ENCODE peak calls at places on chromosomes 2 and 18, in nine cellular contexts. One of them, this sample, is unnamed.

GRCh38 chr18:73774836-73775509 is 372.7 kb downstream of the FBXO15 start:
- DNase-seq in effector memory CD8-positive, alpha-beta T cell: no peak
- DNase-seq in heart left ventricle: no peak
- DNase-seq in posterior cingulate gyrus: no peak
- DNase-seq in T-helper 2 cell: no peak
- DNase-seq in HFFc6: no peak
- DNase-seq in neuronal stem cell: no peak
- DNase-seq in GM18507: no peak
- DNase-seq in mesothelial cell of epicardium: no peak
- DNase-seq in this sample: peak

GRCh38 chr18:13726972-13727331 is 479 bp downstream of the RNMT start:
- DNase-seq in HFFc6: peak
- DNase-seq in mesothelial cell of epicardium: peak
- DNase-seq in T-helper 2 cell: no peak
- DNase-seq in neuronal stem cell: no peak
- DNase-seq in effector memory CD8-positive, alpha-beta T cell: peak
- DNase-seq in heart left ventricle: no peak
- DNase-seq in GM18507: no peak
- DNase-seq in posterior cingulate gyrus: no peak
- DNase-seq in this sample: peak

GRCh38 chr2:235577404-235578330 is 83.8 kb downstream of the AGAP1 start:
- DNase-seq in GM18507: no peak
- DNase-seq in HFFc6: no peak
- DNase-seq in posterior cingulate gyrus: peak
- DNase-seq in effector memory CD8-positive, alpha-beta T cell: no peak
- DNase-seq in T-helper 2 cell: no peak
- DNase-seq in neuronal stem cell: peak
- DNase-seq in mesothelial cell of epicardium: no peak
- DNase-seq in heart left ventricle: no peak
- DNase-seq in this sample: no peak

GRCh38 chr2:207416111-207416510 is 113.7 kb upstream of the CREB1 start:
- DNase-seq in HFFc6: no peak
- DNase-seq in posterior cingulate gyrus: no peak
- DNase-seq in mesothelial cell of epicardium: no peak
- DNase-seq in effector memory CD8-positive, alpha-beta T cell: no peak
- DNase-seq in GM18507: no peak
- DNase-seq in T-helper 2 cell: no peak
- DNase-seq in neuronal stem cell: no peak
- DNase-seq in heart left ventricle: no peak
- DNase-seq in this sample: no peak

GRCh38 chr18:51190000-51190399 is 7.5 kb downstream of the MEX3C start:
- DNase-seq in T-helper 2 cell: no peak
- DNase-seq in posterior cingulate gyrus: no peak
- DNase-seq in HFFc6: no peak
- DNase-seq in GM18507: no peak
- DNase-seq in effector memory CD8-positive, alpha-beta T cell: no peak
- DNase-seq in heart left ventricle: no peak
- DNase-seq in mesothelial cell of epicardium: no peak
- DNase-seq in neuronal stem cell: no peak
- DNase-seq in this sample: no peak

GRCh38 chr2:121075006-121075545 is 209.9 kb downstream of the TFCP2L1 start:
- DNase-seq in mesothelial cell of epicardium: no peak
- DNase-seq in effector memory CD8-positive, alpha-beta T cell: no peak
- DNase-seq in T-helper 2 cell: no peak
- DNase-seq in heart left ventricle: no peak
- DNase-seq in posterior cingulate gyrus: no peak
- DNase-seq in neuronal stem cell: peak
- DNase-seq in HFFc6: peak
- DNase-seq in GM18507: no peak
- DNase-seq in this sample: peak

GRCh38 chr2:7567646-7568045 is 650.4 kb downstream of the RNF144A start:
- DNase-seq in neuronal stem cell: no peak
- DNase-seq in effector memory CD8-positive, alpha-beta T cell: peak
- DNase-seq in posterior cingulate gyrus: no peak
- DNase-seq in T-helper 2 cell: peak
- DNase-seq in GM18507: no peak
- DNase-seq in mesothelial cell of epicardium: no peak
- DNase-seq in HFFc6: no peak
- DNase-seq in heart left ventricle: no peak
- DNase-seq in this sample: peak

GRCh38 chr2:60888853-60889252 is 7.5 kb downstream of the REL start:
- DNase-seq in heart left ventricle: no peak
- DNase-seq in HFFc6: no peak
- DNase-seq in GM18507: no peak
- DNase-seq in T-helper 2 cell: no peak
- DNase-seq in mesothelial cell of epicardium: no peak
- DNase-seq in posterior cingulate gyrus: no peak
- DNase-seq in effector memory CD8-positive, alpha-beta T cell: no peak
- DNase-seq in neuronal stem cell: no peak
- DNase-seq in this sample: no peak

GRCh38 chr2:58448065-58448507 is 207.0 kb upstream of the FANCL start:
- DNase-seq in heart left ventricle: no peak
- DNase-seq in neuronal stem cell: peak
- DNase-seq in mesothelial cell of epicardium: peak
- DNase-seq in HFFc6: peak
- DNase-seq in effector memory CD8-positive, alpha-beta T cell: no peak
- DNase-seq in GM18507: no peak
- DNase-seq in T-helper 2 cell: no peak
- DNase-seq in posterior cingulate gyrus: no peak
- DNase-seq in this sample: peak

GRCh38 chr2:75464348-75464946 is 96.3 kb downstream of the EVA1A start:
- DNase-seq in neuronal stem cell: no peak
- DNase-seq in effector memory CD8-positive, alpha-beta T cell: no peak
- DNase-seq in HFFc6: peak
- DNase-seq in GM18507: no peak
- DNase-seq in heart left ventricle: no peak
- DNase-seq in posterior cingulate gyrus: no peak
- DNase-seq in mesothelial cell of epicardium: no peak
- DNase-seq in T-helper 2 cell: no peak
- DNase-seq in this sample: no peak

GRCh38 chr2:216884347-216884746 is 24.5 kb upstream of the TNP1 start:
- DNase-seq in HFFc6: no peak
- DNase-seq in heart left ventricle: no peak
- DNase-seq in GM18507: no peak
- DNase-seq in mesothelial cell of epicardium: no peak
- DNase-seq in posterior cingulate gyrus: no peak
- DNase-seq in T-helper 2 cell: no peak
- DNase-seq in effector memory CD8-positive, alpha-beta T cell: no peak
- DNase-seq in neuronal stem cell: no peak
- DNase-seq in this sample: no peak

GRCh38 chr2:207673431-207673830 is 38.0 kb upstream of the CCNYL1 start:
- DNase-seq in mesothelial cell of epicardium: no peak
- DNase-seq in HFFc6: no peak
- DNase-seq in posterior cingulate gyrus: no peak
- DNase-seq in T-helper 2 cell: no peak
- DNase-seq in effector memory CD8-positive, alpha-beta T cell: no peak
- DNase-seq in GM18507: no peak
- DNase-seq in heart left ventricle: no peak
- DNase-seq in neuronal stem cell: no peak
- DNase-seq in this sample: no peak

GRCh38 chr2:227460079-227460485 is 11.9 kb upstream of the AGFG1 start:
- DNase-seq in GM18507: peak
- DNase-seq in T-helper 2 cell: peak
- DNase-seq in posterior cingulate gyrus: no peak
- DNase-seq in HFFc6: peak
- DNase-seq in effector memory CD8-positive, alpha-beta T cell: peak
- DNase-seq in neuronal stem cell: no peak
- DNase-seq in heart left ventricle: no peak
- DNase-seq in mesothelial cell of epicardium: no peak
- DNase-seq in this sample: no peak

GRCh38 chr2:101754613-101755012 is 57.1 kb downstream of the MAP4K4 start:
- DNase-seq in GM18507: no peak
- DNase-seq in T-helper 2 cell: no peak
- DNase-seq in mesothelial cell of epicardium: no peak
- DNase-seq in HFFc6: peak
- DNase-seq in heart left ventricle: no peak
- DNase-seq in neuronal stem cell: no peak
- DNase-seq in effector memory CD8-positive, alpha-beta T cell: no peak
- DNase-seq in posterior cingulate gyrus: no peak
- DNase-seq in this sample: no peak

GRCh38 chr2:152513029-152513428 is 178.1 kb downstream of the FMNL2 start:
- DNase-seq in mesothelial cell of epicardium: no peak
- DNase-seq in posterior cingulate gyrus: no peak
- DNase-seq in heart left ventricle: no peak
- DNase-seq in neuronal stem cell: no peak
- DNase-seq in HFFc6: no peak
- DNase-seq in T-helper 2 cell: no peak
- DNase-seq in GM18507: no peak
- DNase-seq in effector memory CD8-positive, alpha-beta T cell: no peak
- DNase-seq in this sample: no peak

GRCh38 chr2:144430722-144431163 is 89.2 kb downstream of the ZEB2 start:
- DNase-seq in heart left ventricle: no peak
- DNase-seq in mesothelial cell of epicardium: no peak
- DNase-seq in HFFc6: no peak
- DNase-seq in effector memory CD8-positive, alpha-beta T cell: no peak
- DNase-seq in GM18507: peak
- DNase-seq in posterior cingulate gyrus: no peak
- DNase-seq in neuronal stem cell: no peak
- DNase-seq in T-helper 2 cell: no peak
- DNase-seq in this sample: no peak

GRCh38 chr2:74238879-74239278 is 40.5 kb downstream of the MTHFD2 start:
- DNase-seq in heart left ventricle: no peak
- DNase-seq in mesothelial cell of epicardium: no peak
- DNase-seq in HFFc6: peak
- DNase-seq in neuronal stem cell: no peak
- DNase-seq in GM18507: no peak
- DNase-seq in effector memory CD8-positive, alpha-beta T cell: no peak
- DNase-seq in T-helper 2 cell: no peak
- DNase-seq in posterior cingulate gyrus: no peak
- DNase-seq in this sample: no peak

GRCh38 chr2:157698430-157698829 is 69.8 kb upstream of the ACVR1C start:
- DNase-seq in mesothelial cell of epicardium: no peak
- DNase-seq in GM18507: no peak
- DNase-seq in neuronal stem cell: no peak
- DNase-seq in effector memory CD8-positive, alpha-beta T cell: no peak
- DNase-seq in T-helper 2 cell: no peak
- DNase-seq in heart left ventricle: no peak
- DNase-seq in HFFc6: no peak
- DNase-seq in posterior cingulate gyrus: no peak
- DNase-seq in this sample: peak

GRCh38 chr18:3051718-3052410 is 38.9 kb upstream of the LPIN2 start:
- DNase-seq in posterior cingulate gyrus: no peak
- DNase-seq in GM18507: no peak
- DNase-seq in effector memory CD8-positive, alpha-beta T cell: no peak
- DNase-seq in T-helper 2 cell: no peak
- DNase-seq in neuronal stem cell: no peak
- DNase-seq in mesothelial cell of epicardium: no peak
- DNase-seq in HFFc6: no peak
- DNase-seq in heart left ventricle: no peak
- DNase-seq in this sample: no peak

GRCh38 chr2:37645363-37645762 is 26.1 kb downstream of the CDC42EP3 start:
- DNase-seq in heart left ventricle: no peak
- DNase-seq in mesothelial cell of epicardium: no peak
- DNase-seq in GM18507: no peak
- DNase-seq in effector memory CD8-positive, alpha-beta T cell: no peak
- DNase-seq in neuronal stem cell: no peak
- DNase-seq in T-helper 2 cell: peak
- DNase-seq in HFFc6: no peak
- DNase-seq in posterior cingulate gyrus: no peak
- DNase-seq in this sample: no peak

GRCh38 chr2:88810017-88810416 is 118.5 kb downstream of the RPIA start:
- DNase-seq in posterior cingulate gyrus: no peak
- DNase-seq in neuronal stem cell: no peak
- DNase-seq in mesothelial cell of epicardium: no peak
- DNase-seq in T-helper 2 cell: no peak
- DNase-seq in effector memory CD8-positive, alpha-beta T cell: no peak
- DNase-seq in HFFc6: no peak
- DNase-seq in heart left ventricle: no peak
- DNase-seq in GM18507: no peak
- DNase-seq in this sample: no peak

GRCh38 chr2:120747281-120747680 is 11.6 kb downstream of the GLI2 start:
- DNase-seq in mesothelial cell of epicardium: no peak
- DNase-seq in neuronal stem cell: no peak
- DNase-seq in posterior cingulate gyrus: no peak
- DNase-seq in heart left ventricle: peak
- DNase-seq in HFFc6: no peak
- DNase-seq in T-helper 2 cell: no peak
- DNase-seq in GM18507: no peak
- DNase-seq in effector memory CD8-positive, alpha-beta T cell: no peak
- DNase-seq in this sample: no peak

GRCh38 chr18:76414936-76415621 is 80.0 kb downstream of the ZNF516 start:
- DNase-seq in mesothelial cell of epicardium: no peak
- DNase-seq in effector memory CD8-positive, alpha-beta T cell: no peak
- DNase-seq in heart left ventricle: no peak
- DNase-seq in GM18507: no peak
- DNase-seq in neuronal stem cell: no peak
- DNase-seq in HFFc6: no peak
- DNase-seq in T-helper 2 cell: no peak
- DNase-seq in posterior cingulate gyrus: no peak
- DNase-seq in this sample: no peak

GRCh38 chr2:80070587-80070986 is 234.0 kb downstream of the LRRTM1 start:
- DNase-seq in heart left ventricle: no peak
- DNase-seq in effector memory CD8-positive, alpha-beta T cell: no peak
- DNase-seq in HFFc6: no peak
- DNase-seq in mesothelial cell of epicardium: no peak
- DNase-seq in posterior cingulate gyrus: no peak
- DNase-seq in GM18507: no peak
- DNase-seq in neuronal stem cell: no peak
- DNase-seq in T-helper 2 cell: no peak
- DNase-seq in this sample: peak

GRCh38 chr2:127208313-127208712 is 11.8 kb downstream of the CYP27C1 start:
- DNase-seq in mesothelial cell of epicardium: no peak
- DNase-seq in neuronal stem cell: no peak
- DNase-seq in HFFc6: no peak
- DNase-seq in T-helper 2 cell: no peak
- DNase-seq in heart left ventricle: no peak
- DNase-seq in GM18507: no peak
- DNase-seq in posterior cingulate gyrus: no peak
- DNase-seq in effector memory CD8-positive, alpha-beta T cell: no peak
- DNase-seq in this sample: peak

GRCh38 chr2:240524963-240525718 is 32.6 kb downstream of the ANKMY1 start:
- DNase-seq in T-helper 2 cell: no peak
- DNase-seq in GM18507: no peak
- DNase-seq in effector memory CD8-positive, alpha-beta T cell: no peak
- DNase-seq in mesothelial cell of epicardium: no peak
- DNase-seq in heart left ventricle: no peak
- DNase-seq in HFFc6: no peak
- DNase-seq in neuronal stem cell: no peak
- DNase-seq in posterior cingulate gyrus: no peak
- DNase-seq in this sample: no peak

GRCh38 chr18:27073404-27073830 is 111.7 kb downstream of the CHST9 start:
- DNase-seq in neuronal stem cell: no peak
- DNase-seq in heart left ventricle: no peak
- DNase-seq in effector memory CD8-positive, alpha-beta T cell: no peak
- DNase-seq in posterior cingulate gyrus: no peak
- DNase-seq in T-helper 2 cell: no peak
- DNase-seq in GM18507: peak
- DNase-seq in mesothelial cell of epicardium: no peak
- DNase-seq in HFFc6: no peak
- DNase-seq in this sample: no peak

This sample was measured in GM23338.